ENCODE peak calls at places on chromosomes 5 and 9, in seven cellular contexts. One of them, this sample, is unnamed.

GRCh38 chr9:109769250-109769649 is 10.7 kb upstream of the PALM2AKAP2 start:
- DNase-seq in brain microvascular endothelial cell: no peak
- DNase-seq in ovary: no peak
- DNase-seq in cardiac muscle cell: no peak
- DNase-seq in heart right ventricle: no peak
- DNase-seq in tibial nerve: no peak
- DNase-seq in hepatocyte: no peak
- DNase-seq in this sample: no peak

GRCh38 chr9:21836437-21837161 is 34.2 kb downstream of the MTAP start:
- DNase-seq in cardiac muscle cell: no peak
- DNase-seq in ovary: no peak
- DNase-seq in tibial nerve: no peak
- DNase-seq in hepatocyte: peak
- DNase-seq in heart right ventricle: no peak
- DNase-seq in brain microvascular endothelial cell: peak
- DNase-seq in this sample: peak

GRCh38 chr9:94135222-94135621 is 51.0 kb downstream of the PTPDC1 start:
- DNase-seq in tibial nerve: peak
- DNase-seq in brain microvascular endothelial cell: peak
- DNase-seq in ovary: no peak
- DNase-seq in hepatocyte: peak
- DNase-seq in heart right ventricle: no peak
- DNase-seq in cardiac muscle cell: no peak
- DNase-seq in this sample: peak

GRCh38 chr5:67809589-67809988 is 406.0 kb upstream of the PIK3R1 start:
- DNase-seq in tibial nerve: no peak
- DNase-seq in hepatocyte: no peak
- DNase-seq in cardiac muscle cell: no peak
- DNase-seq in heart right ventricle: no peak
- DNase-seq in brain microvascular endothelial cell: no peak
- DNase-seq in ovary: no peak
- DNase-seq in this sample: no peak

GRCh38 chr5:132655821-132656773 is 1.9 kb upstream of the IL13 start:
- DNase-seq in cardiac muscle cell: peak
- DNase-seq in tibial nerve: no peak
- DNase-seq in ovary: no peak
- DNase-seq in brain microvascular endothelial cell: no peak
- DNase-seq in hepatocyte: peak
- DNase-seq in heart right ventricle: no peak
- DNase-seq in this sample: no peak

GRCh38 chr5:115375922-115376321 is 79.5 kb upstream of the CCDC112 start:
- DNase-seq in brain microvascular endothelial cell: no peak
- DNase-seq in hepatocyte: peak
- DNase-seq in ovary: no peak
- DNase-seq in tibial nerve: no peak
- DNase-seq in cardiac muscle cell: peak
- DNase-seq in heart right ventricle: peak
- DNase-seq in this sample: peak

GRCh38 chr9:127979333-127980055 is 1.3 kb downstream of the EEIG1 start:
- DNase-seq in tibial nerve: no peak
- DNase-seq in brain microvascular endothelial cell: no peak
- DNase-seq in ovary: peak
- DNase-seq in heart right ventricle: no peak
- DNase-seq in hepatocyte: peak
- DNase-seq in cardiac muscle cell: peak
- DNase-seq in this sample: no peak

GRCh38 chr9:126607731-126608130 is 6.0 kb upstream of the LMX1B start:
- DNase-seq in tibial nerve: no peak
- DNase-seq in brain microvascular endothelial cell: no peak
- DNase-seq in ovary: no peak
- DNase-seq in heart right ventricle: no peak
- DNase-seq in cardiac muscle cell: no peak
- DNase-seq in hepatocyte: no peak
- DNase-seq in this sample: no peak

GRCh38 chr9:91817106-91817492 is 132.9 kb downstream of the ROR2 start:
- DNase-seq in heart right ventricle: no peak
- DNase-seq in ovary: no peak
- DNase-seq in tibial nerve: no peak
- DNase-seq in hepatocyte: no peak
- DNase-seq in cardiac muscle cell: no peak
- DNase-seq in brain microvascular endothelial cell: no peak
- DNase-seq in this sample: no peak

GRCh38 chr5:118956727-118957126 is 31.6 kb downstream of the DTWD2 start:
- DNase-seq in ovary: no peak
- DNase-seq in brain microvascular endothelial cell: no peak
- DNase-seq in heart right ventricle: no peak
- DNase-seq in hepatocyte: peak
- DNase-seq in tibial nerve: no peak
- DNase-seq in cardiac muscle cell: peak
- DNase-seq in this sample: no peak

GRCh38 chr9:93098236-93098946 is 2.4 kb downstream of the CARD19 start:
- DNase-seq in hepatocyte: peak
- DNase-seq in brain microvascular endothelial cell: peak
- DNase-seq in heart right ventricle: peak
- DNase-seq in tibial nerve: peak
- DNase-seq in ovary: peak
- DNase-seq in cardiac muscle cell: no peak
- DNase-seq in this sample: peak

GRCh38 chr5:66945389-66946349 is 250.9 kb downstream of the CD180 start:
- DNase-seq in heart right ventricle: no peak
- DNase-seq in cardiac muscle cell: no peak
- DNase-seq in tibial nerve: no peak
- DNase-seq in brain microvascular endothelial cell: no peak
- DNase-seq in ovary: no peak
- DNase-seq in hepatocyte: peak
- DNase-seq in this sample: no peak

GRCh38 chr9:129174724-129175514 is 3.1 kb downstream of the IER5L start:
- DNase-seq in heart right ventricle: peak
- DNase-seq in cardiac muscle cell: peak
- DNase-seq in tibial nerve: peak
- DNase-seq in hepatocyte: peak
- DNase-seq in brain microvascular endothelial cell: peak
- DNase-seq in ovary: peak
- DNase-seq in this sample: peak

GRCh38 chr5:849651-850301 is 1.0 kb downstream of the ZDHHC11 start:
- DNase-seq in cardiac muscle cell: peak
- DNase-seq in tibial nerve: no peak
- DNase-seq in heart right ventricle: peak
- DNase-seq in brain microvascular endothelial cell: no peak
- DNase-seq in ovary: no peak
- DNase-seq in hepatocyte: peak
- DNase-seq in this sample: no peak

GRCh38 chr9:128115187-128116103 is 12.1 kb downstream of the PTGES2 start:
- DNase-seq in brain microvascular endothelial cell: no peak
- DNase-seq in cardiac muscle cell: no peak
- DNase-seq in hepatocyte: peak
- DNase-seq in ovary: peak
- DNase-seq in tibial nerve: no peak
- DNase-seq in heart right ventricle: no peak
- DNase-seq in this sample: peak

GRCh38 chr9:3912817-3913216 is 387.0 kb upstream of the RFX3 start:
- DNase-seq in cardiac muscle cell: no peak
- DNase-seq in hepatocyte: no peak
- DNase-seq in ovary: no peak
- DNase-seq in tibial nerve: no peak
- DNase-seq in brain microvascular endothelial cell: peak
- DNase-seq in heart right ventricle: no peak
- DNase-seq in this sample: no peak

GRCh38 chr9:129038109-129038852 is 1.9 kb downstream of the MIGA2 start:
- DNase-seq in brain microvascular endothelial cell: no peak
- DNase-seq in tibial nerve: no peak
- DNase-seq in heart right ventricle: peak
- DNase-seq in hepatocyte: no peak
- DNase-seq in ovary: no peak
- DNase-seq in cardiac muscle cell: no peak
- DNase-seq in this sample: no peak

GRCh38 chr5:150350524-150351344 is 6.8 kb upstream of the TCOF1 start:
- DNase-seq in brain microvascular endothelial cell: peak
- DNase-seq in ovary: peak
- DNase-seq in hepatocyte: peak
- DNase-seq in cardiac muscle cell: peak
- DNase-seq in heart right ventricle: peak
- DNase-seq in tibial nerve: peak
- DNase-seq in this sample: peak

GRCh38 chr9:118362123-118362522 is 657.9 kb downstream of the TLR4 start:
- DNase-seq in brain microvascular endothelial cell: no peak
- DNase-seq in hepatocyte: no peak
- DNase-seq in ovary: no peak
- DNase-seq in cardiac muscle cell: no peak
- DNase-seq in tibial nerve: no peak
- DNase-seq in heart right ventricle: no peak
- DNase-seq in this sample: no peak

GRCh38 chr5:173926359-173926758 is 38.2 kb downstream of the CPEB4 start:
- DNase-seq in hepatocyte: no peak
- DNase-seq in brain microvascular endothelial cell: peak
- DNase-seq in tibial nerve: no peak
- DNase-seq in ovary: no peak
- DNase-seq in cardiac muscle cell: peak
- DNase-seq in heart right ventricle: no peak
- DNase-seq in this sample: peak

DNA sequence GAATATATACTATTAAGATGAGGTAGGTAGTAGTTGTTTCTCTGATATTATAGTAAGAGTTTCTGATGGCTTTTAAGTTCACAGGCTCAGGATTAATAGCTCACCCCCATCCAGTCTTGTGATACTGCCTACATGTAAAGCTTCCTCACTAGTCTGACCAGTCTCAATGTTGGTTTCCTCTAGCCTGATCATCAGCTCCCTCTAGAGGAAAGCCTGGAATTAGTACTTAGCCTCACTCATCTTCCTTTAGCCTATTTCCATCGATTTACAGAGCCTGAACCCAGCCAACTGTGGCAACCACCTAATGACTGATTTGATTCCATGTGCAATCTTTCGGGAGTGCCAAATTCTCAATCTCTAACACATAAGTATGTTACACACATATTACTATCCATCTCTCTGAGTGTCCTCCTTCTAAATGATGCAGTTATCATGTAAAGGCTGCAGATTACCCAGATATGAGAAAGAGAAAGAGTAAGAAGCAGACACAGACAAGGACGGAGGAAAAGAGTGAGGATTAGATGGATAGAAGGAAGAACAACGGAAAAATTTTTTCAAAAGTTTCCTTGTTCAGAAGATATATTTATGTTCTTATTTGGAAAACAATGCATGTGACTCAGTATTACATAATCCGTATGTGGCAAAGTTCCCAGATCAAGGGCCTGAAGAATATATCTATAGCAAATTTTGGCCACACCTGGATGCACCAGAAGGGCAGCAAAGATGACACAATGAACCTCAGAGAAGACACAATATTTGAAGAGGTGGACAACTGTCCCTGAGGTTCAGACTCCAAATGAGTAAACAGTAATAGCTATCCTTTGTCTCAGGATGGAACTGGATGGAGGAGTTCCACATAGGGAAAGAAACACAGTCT is 333.7 kb downstream of the ELAVL2 start:
- DNase-seq in brain microvascular endothelial cell: peak
- DNase-seq in ovary: no peak
- DNase-seq in hepatocyte: peak
- DNase-seq in tibial nerve: no peak
- DNase-seq in cardiac muscle cell: peak
- DNase-seq in heart right ventricle: no peak
- DNase-seq in this sample: no peak
- H3K27ac ChIP-seq in brain microvascular endothelial cell: no peak
- H3K27ac ChIP-seq in ovary: no peak
- H3K27ac ChIP-seq in hepatocyte: no peak
- H3K27ac ChIP-seq in tibial nerve: no peak
- H3K27ac ChIP-seq in cardiac muscle cell: no peak
- H3K27ac ChIP-seq in heart right ventricle: no peak
- H3K27ac ChIP-seq in this sample: no peak

DNA sequence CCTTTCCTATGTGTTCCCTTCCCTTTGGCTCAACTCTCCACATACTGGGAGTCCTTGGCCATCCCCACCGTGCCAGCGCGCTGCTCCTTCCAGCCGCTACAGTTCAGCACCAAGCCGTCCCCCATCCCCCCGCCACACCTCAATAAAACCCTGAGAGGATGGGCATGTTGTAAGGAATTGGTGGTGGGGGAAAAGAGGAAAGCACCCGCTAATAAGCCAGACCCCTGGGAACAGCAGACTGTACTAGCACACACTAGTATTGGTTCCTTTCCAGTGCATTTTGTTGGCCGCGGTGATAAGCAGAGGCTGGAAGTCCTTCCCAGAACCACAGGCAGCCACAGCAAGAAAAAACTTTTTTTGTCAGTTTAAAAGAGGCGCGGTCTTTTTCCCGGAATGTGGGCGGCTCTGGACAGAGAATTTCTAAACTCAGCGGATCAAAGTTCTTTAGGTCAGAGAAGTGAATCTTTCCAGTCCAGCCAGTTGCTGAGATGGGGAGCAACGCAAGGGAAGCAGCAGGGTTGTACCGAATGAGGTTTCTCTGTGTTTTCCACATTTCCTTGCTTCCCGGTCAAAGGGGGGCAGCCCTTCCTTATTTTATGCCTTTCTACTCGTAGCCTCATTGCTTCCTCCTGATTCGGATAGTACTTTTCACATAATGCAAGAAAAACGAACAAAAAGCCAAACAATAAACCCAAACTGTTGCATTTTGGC is 2.1 kb downstream of the CHSY3 start:
- DNase-seq in tibial nerve: peak
- DNase-seq in ovary: no peak
- DNase-seq in cardiac muscle cell: peak
- DNase-seq in brain microvascular endothelial cell: peak
- DNase-seq in heart right ventricle: peak
- DNase-seq in hepatocyte: peak
- DNase-seq in this sample: no peak
- TF ChIP-seq CTCF in tibial nerve: no peak
- TF ChIP-seq CTCF in ovary: no peak
- TF ChIP-seq CTCF in cardiac muscle cell: peak
- TF ChIP-seq CTCF in brain microvascular endothelial cell: peak
- TF ChIP-seq CTCF in heart right ventricle: peak
- TF ChIP-seq CTCF in hepatocyte: peak
- TF ChIP-seq CTCF in this sample: no peak

GRCh38 chr9:116189683-116190082 is 36.1 kb downstream of the PAPPA start:
- DNase-seq in brain microvascular endothelial cell: no peak
- DNase-seq in ovary: no peak
- DNase-seq in heart right ventricle: no peak
- DNase-seq in cardiac muscle cell: no peak
- DNase-seq in hepatocyte: peak
- DNase-seq in tibial nerve: no peak
- DNase-seq in this sample: no peak
- H3K27ac ChIP-seq in brain microvascular endothelial cell: peak
- H3K27ac ChIP-seq in ovary: no peak
- H3K27ac ChIP-seq in heart right ventricle: no peak
- H3K27ac ChIP-seq in cardiac muscle cell: no peak
- H3K27ac ChIP-seq in hepatocyte: peak
- H3K27ac ChIP-seq in tibial nerve: no peak
- H3K27ac ChIP-seq in this sample: no peak

DNA sequence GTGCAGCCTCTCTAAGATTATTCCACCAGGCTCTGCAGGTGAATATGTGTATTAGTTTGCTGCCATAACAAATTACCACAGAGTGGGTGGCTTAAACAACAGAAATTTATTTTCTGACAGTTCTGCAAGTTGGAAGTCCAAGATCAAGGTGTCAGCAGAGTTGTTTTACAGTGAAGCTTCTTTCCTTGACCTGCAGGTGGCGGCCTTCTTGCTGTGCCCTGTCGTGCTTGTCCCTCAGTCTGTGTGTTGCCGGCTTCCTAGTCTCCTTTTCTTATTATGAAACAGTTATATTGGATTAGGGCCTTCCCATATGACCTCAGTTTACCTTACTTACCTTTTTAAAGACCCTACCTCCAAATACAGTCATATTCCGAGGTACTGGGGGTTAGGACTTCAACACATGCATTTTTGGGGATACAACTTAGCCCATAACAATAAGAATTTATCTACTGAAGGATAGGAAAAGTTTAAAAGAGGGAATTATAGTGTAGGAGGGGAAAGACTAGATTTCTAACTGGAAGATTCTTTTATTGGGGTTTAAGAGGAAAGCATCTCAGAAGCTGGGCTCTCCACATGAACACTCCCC is 97.4 kb downstream of the OSTF1 start:
- DNase-seq in brain microvascular endothelial cell: peak
- DNase-seq in ovary: no peak
- DNase-seq in heart right ventricle: no peak
- DNase-seq in tibial nerve: no peak
- DNase-seq in hepatocyte: peak
- DNase-seq in cardiac muscle cell: peak
- DNase-seq in this sample: no peak
- TF ChIP-seq CTCF in brain microvascular endothelial cell: peak
- TF ChIP-seq CTCF in ovary: no peak
- TF ChIP-seq CTCF in heart right ventricle: peak
- TF ChIP-seq CTCF in tibial nerve: no peak
- TF ChIP-seq CTCF in hepatocyte: peak
- TF ChIP-seq CTCF in cardiac muscle cell: peak
- TF ChIP-seq CTCF in this sample: no peak